ENCODE peak calls at places on chromosomes 1 and 21, in four cellular contexts. S is H1, K is GM12878, G is HepG2. Y is an unnamed sample.

GRCh38 chr1:114234408-114235119 is 80.9 kb upstream of the SYT6 start:
- DNase-seq in S (no peak), K (peak), G (no peak), Y (no peak)

GRCh38 chr21:38171723-38172344 is 85.0 kb upstream of the KCNJ15 start:
- DNase-seq in S (peak), K (no peak), G (no peak), Y (no peak)

GRCh38 chr1:192805832-192806323 is 3.0 kb upstream of the RGS2 start:
- DNase-seq in S (no peak), K (no peak), G (peak), Y (peak)

GRCh38 chr1:204493882-204494280 is 724 bp downstream of the PIK3C2B start:
- DNase-seq in S (no peak), K (no peak), G (peak), Y (peak)

GRCh38 chr1:2132222-2133038 is 62.1 kb downstream of the FAAP20 start:
- DNase-seq in S (peak), K (no peak), G (peak), Y (peak)

GRCh38 chr1:145545055-145545454 is 62.7 kb upstream of the GPR89A start:
- DNase-seq in S (no peak), K (no peak), G (no peak), Y (no peak)

GRCh38 chr21:37297364-37297763 is 30.2 kb upstream of the VPS26C start:
- DNase-seq in S (no peak), K (no peak), G (no peak), Y (no peak)

GRCh38 chr1:208177656-208178055 is 66.5 kb downstream of the PLXNA2 start:
- DNase-seq in S (no peak), K (no peak), G (no peak), Y (no peak)

GRCh38 chr1:162832470-162832869 is 28.5 kb downstream of the CCDC190 start:
- DNase-seq in S (no peak), K (no peak), G (no peak), Y (no peak)

GRCh38 chr1:228555074-228555989 is 68.2 kb downstream of the RNF187 start:
- DNase-seq in S (peak), K (no peak), G (peak), Y (peak)

GRCh38 chr1:30419246-30419720 is 304.1 kb downstream of the MATN1 start:
- DNase-seq in S (peak), K (no peak), G (no peak), Y (no peak)

GRCh38 chr1:30417001-30417700 is 306.2 kb downstream of the MATN1 start:
- DNase-seq in S (peak), K (no peak), G (no peak), Y (no peak)

GRCh38 chr1:30419831-30420230 is 303.6 kb downstream of the MATN1 start:
- DNase-seq in S (peak), K (no peak), G (no peak), Y (no peak)

GRCh38 chr1:30417701-30418425 is 305.5 kb downstream of the MATN1 start:
- DNase-seq in S (peak), K (no peak), G (no peak), Y (no peak)

GRCh38 chr1:30418426-30419245 is 304.7 kb downstream of the MATN1 start:
- DNase-seq in S (peak), K (no peak), G (no peak), Y (no peak)
- TF ChIP-seq SP1 in S (no peak), K (no peak), G (no peak), Y (no peak)

GRCh38 chr1:176462671-176463225 is at the start of gene PAPPA2:
- DNase-seq in S (no peak), K (no peak), G (no peak), Y (no peak)

GRCh38 chr1:176469450-176469985 is 6.5 kb downstream of the PAPPA2 start:
- DNase-seq in S (no peak), K (no peak), G (no peak), Y (no peak)

GRCh38 chr1:176461576-176461975 is 1.4 kb upstream of the PAPPA2 start:
- DNase-seq in S (no peak), K (no peak), G (no peak), Y (no peak)

GRCh38 chr1:176471338-176472121 is 8.6 kb downstream of the PAPPA2 start:
- DNase-seq in S (no peak), K (no peak), G (no peak), Y (no peak)

DNA sequence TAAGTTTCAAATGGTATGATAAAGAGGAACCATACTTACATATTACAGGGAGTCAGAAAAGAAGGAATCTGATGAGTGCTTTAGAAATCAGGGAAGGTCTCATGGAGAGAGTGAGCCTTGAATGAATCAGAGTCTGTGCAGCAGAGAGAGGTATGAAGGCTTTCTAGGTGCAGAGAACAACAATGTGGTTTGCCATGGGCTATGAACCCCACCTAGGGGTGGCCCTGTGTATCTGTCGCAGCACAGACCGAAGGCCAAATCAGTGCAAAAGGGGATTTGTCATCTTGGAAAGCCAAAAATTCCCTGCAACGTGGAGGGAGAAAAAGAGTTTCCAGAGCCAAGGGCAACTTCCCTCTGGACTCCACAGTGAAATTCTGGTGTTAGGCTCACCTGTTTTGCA is 3.5 kb downstream of the PAPPA2 start:
- DNase-seq in S (no peak), K (no peak), G (peak), Y (peak)
- TF ChIP-seq HDAC2 in S (no peak), K (no peak), G (no peak), Y (no peak)

DNA sequence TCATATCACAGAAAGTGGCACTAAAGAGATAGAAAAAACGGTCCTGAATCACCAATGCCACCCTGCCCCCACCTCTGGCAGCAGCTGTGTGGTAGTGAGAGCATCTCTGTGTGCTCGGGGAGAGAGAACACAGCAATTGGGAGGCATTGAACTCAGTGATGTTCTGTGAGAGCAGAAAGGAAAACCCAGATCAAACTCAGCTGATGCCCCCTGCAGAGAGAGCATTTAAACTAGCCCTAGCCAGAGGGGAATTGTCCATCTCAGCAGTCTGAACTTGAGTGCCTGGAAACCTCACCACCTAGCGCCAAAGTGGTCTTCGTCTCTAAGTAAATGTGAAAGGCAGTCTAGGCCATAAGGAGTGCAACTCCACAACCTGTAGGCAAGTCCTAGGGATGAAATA is 21.3 kb downstream of the SLC44A5 start:
- DNase-seq in S (no peak), K (no peak), G (no peak), Y (no peak)
- TF ChIP-seq SP1 in S (no peak), K (no peak), G (no peak), Y (no peak)

DNA sequence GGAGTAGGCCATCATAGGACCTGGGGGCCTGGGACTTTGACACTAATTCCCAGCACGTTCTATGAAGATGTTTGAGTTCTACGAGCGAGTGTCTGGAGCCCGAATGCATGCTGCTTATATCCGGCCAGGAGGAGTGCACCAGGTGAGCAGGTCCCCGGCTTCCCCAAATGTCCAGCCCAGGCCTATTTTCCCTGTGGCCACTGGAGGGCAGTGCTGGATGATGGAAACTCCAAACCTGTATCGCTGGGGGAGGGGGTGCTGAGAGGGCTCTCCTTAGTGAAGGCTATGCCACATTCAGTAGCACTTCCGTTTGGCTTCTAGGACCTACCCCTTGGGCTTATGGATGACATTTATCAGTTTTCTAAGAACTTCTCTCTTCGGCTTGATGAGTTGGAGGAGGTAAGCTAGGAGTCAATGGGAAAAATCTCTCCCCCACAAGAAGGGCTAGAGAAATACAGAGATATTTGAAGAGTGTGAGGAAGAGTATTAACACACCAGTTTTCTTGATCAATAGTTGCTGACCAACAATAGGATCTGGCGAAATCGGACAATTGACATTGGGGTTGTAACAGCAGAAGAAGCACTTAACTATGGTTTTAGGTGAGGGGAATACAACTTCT is 5.2 kb upstream of the FCER1G start:
- DNase-seq in S (peak), K (no peak), G (peak), Y (peak)
- TF ChIP-seq HDAC2 in S (no peak), K (no peak), G (peak), Y (no peak)

GRCh38 chr1:43582162-43582566 is 51.5 kb downstream of the PTPRF start:
- DNase-seq in S (no peak), K (peak), G (peak), Y (peak)
- TF ChIP-seq SP1 in S (no peak), K (peak), G (no peak), Y (no peak)

GRCh38 chr1:159068877-159069276 is 7.7 kb downstream of the AIM2 start:
- DNase-seq in S (no peak), K (no peak), G (no peak), Y (peak)

GRCh38 chr1:159076753-159077656 is at the start of gene AIM2:
- DNase-seq in S (no peak), K (peak), G (no peak), Y (peak)

GRCh38 chr1:159067699-159068621 is 8.6 kb downstream of the AIM2 start:
- DNase-seq in S (no peak), K (peak), G (no peak), Y (no peak)

GRCh38 chr1:159076438-159076752 is 171 bp downstream of the AIM2 start:
- DNase-seq in S (no peak), K (no peak), G (no peak), Y (no peak)

DNA sequence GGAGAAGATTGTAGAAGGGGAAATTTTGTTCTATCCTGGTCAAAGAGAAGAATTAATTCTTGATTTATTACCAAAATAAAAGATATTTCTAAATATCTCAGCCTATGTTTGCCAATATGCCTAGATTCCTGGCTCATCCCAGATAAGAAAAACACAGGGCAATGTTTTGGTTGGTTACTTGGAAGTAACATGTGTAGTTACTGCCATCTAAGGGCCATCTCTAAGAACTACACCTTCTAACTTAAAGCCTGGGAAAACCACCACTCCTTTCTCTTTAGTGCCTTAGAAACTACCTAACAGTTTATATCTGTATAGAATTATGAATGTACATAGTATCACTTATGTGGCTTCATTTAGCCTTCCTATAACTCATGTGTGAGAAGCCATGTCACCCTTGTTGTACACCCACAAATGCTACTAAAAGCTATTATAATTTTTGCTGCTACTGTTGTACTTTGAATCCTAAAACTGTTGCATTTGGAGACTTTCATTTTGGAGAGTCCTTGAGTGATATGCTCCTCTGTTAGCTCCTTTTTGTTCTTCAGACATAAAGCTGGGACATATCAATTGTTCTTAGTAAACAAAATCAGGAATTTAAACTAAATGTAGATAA is 4.5 kb downstream of the AIM2 start:
- DNase-seq in S (no peak), K (no peak), G (peak), Y (peak)
- TF ChIP-seq HDAC2 in S (no peak), K (no peak), G (no peak), Y (no peak)

GRCh38 chr1:181119076-181119989 is 30.8 kb downstream of the IER5 start:
- DNase-seq in S (no peak), K (no peak), G (no peak), Y (no peak)

GRCh38 chr1:181124206-181124825 is 35.8 kb downstream of the IER5 start:
- DNase-seq in S (no peak), K (no peak), G (no peak), Y (no peak)

GRCh38 chr1:181121498-181121897 is 33.0 kb downstream of the IER5 start:
- DNase-seq in S (no peak), K (no peak), G (no peak), Y (no peak)

GRCh38 chr1:181123173-181123572 is 34.7 kb downstream of the IER5 start:
- DNase-seq in S (no peak), K (no peak), G (no peak), Y (no peak)

GRCh38 chr1:181122227-181122626 is 33.7 kb downstream of the IER5 start:
- DNase-seq in S (no peak), K (no peak), G (no peak), Y (no peak)
- TF ChIP-seq SP1 in S (no peak), K (no peak), G (no peak), Y (no peak)

DNA sequence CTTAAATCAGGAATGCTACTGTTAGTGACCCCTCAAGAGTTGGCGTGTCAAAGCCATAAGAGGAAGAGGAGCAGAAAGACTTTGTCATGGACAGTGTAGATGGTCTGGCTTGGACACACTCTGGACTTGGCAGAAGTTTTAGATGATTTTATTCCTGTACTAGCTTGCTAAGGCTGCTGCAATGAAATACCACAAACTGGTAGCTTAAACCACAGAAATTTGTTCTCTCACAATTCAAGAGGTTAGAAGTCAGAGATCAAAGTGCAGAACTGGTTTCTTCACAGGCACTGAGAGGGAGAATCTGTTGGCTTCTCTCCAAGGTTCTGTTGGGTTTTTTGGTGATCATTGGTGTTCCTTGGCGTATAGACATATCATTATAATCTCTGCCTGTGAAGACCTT is 869.8 kb upstream of the B3GALT2 start:
- DNase-seq in S (no peak), K (no peak), G (no peak), Y (no peak)
- TF ChIP-seq HDAC2 in S (no peak), K (no peak), G (no peak), Y (no peak)

Y was measured in K562.